ENCODE peak calls at places on chromosomes 4 and X, in seven cellular contexts. One of them, this sample, is unnamed.

GRCh38 chr4:87077834-87078585 is 142.4 kb downstream of the KLHL8 start:
- DNase-seq in stimulated activated CD4-positive, alpha-beta T cell treated with anti-CD3 and anti-CD28 coated beads, Interleukin-4, amount 100 ng/mL, for 1 hour: no peak
- DNase-seq in activated CD4-positive, alpha-beta T cell treated with anti-CD3 and anti-CD28 coated beads, Interleukin-2, amount 50 U/mL, for 48 hours: no peak
- DNase-seq in IMR-90: no peak
- DNase-seq in kidney glomerular epithelial cell: no peak
- DNase-seq in HEK293T: no peak
- DNase-seq in T-helper 2 cell: no peak
- DNase-seq in this sample: no peak

GRCh38 chr4:61204353-61204752 is 4.2 kb downstream of the ADGRL3 start:
- DNase-seq in IMR-90: peak
- DNase-seq in stimulated activated CD4-positive, alpha-beta T cell treated with anti-CD3 and anti-CD28 coated beads, Interleukin-4, amount 100 ng/mL, for 1 hour: no peak
- DNase-seq in kidney glomerular epithelial cell: peak
- DNase-seq in HEK293T: peak
- DNase-seq in activated CD4-positive, alpha-beta T cell treated with anti-CD3 and anti-CD28 coated beads, Interleukin-2, amount 50 U/mL, for 48 hours: no peak
- DNase-seq in T-helper 2 cell: no peak
- DNase-seq in this sample: no peak

GRCh38 chr4:185463541-185463940 is 8.0 kb downstream of the CCDC110 start:
- DNase-seq in IMR-90: no peak
- DNase-seq in kidney glomerular epithelial cell: no peak
- DNase-seq in HEK293T: no peak
- DNase-seq in activated CD4-positive, alpha-beta T cell treated with anti-CD3 and anti-CD28 coated beads, Interleukin-2, amount 50 U/mL, for 48 hours: no peak
- DNase-seq in stimulated activated CD4-positive, alpha-beta T cell treated with anti-CD3 and anti-CD28 coated beads, Interleukin-4, amount 100 ng/mL, for 1 hour: no peak
- DNase-seq in T-helper 2 cell: no peak
- DNase-seq in this sample: peak

GRCh38 chr4:118877797-118878196 is 10.9 kb upstream of the SYNPO2 start:
- DNase-seq in activated CD4-positive, alpha-beta T cell treated with anti-CD3 and anti-CD28 coated beads, Interleukin-2, amount 50 U/mL, for 48 hours: no peak
- DNase-seq in stimulated activated CD4-positive, alpha-beta T cell treated with anti-CD3 and anti-CD28 coated beads, Interleukin-4, amount 100 ng/mL, for 1 hour: no peak
- DNase-seq in kidney glomerular epithelial cell: no peak
- DNase-seq in HEK293T: no peak
- DNase-seq in T-helper 2 cell: no peak
- DNase-seq in IMR-90: no peak
- DNase-seq in this sample: no peak

GRCh38 chrX:119573840-119574393 is 446 bp upstream of the UBE2A start:
- DNase-seq in activated CD4-positive, alpha-beta T cell treated with anti-CD3 and anti-CD28 coated beads, Interleukin-2, amount 50 U/mL, for 48 hours: no peak
- DNase-seq in IMR-90: peak
- DNase-seq in kidney glomerular epithelial cell: no peak
- DNase-seq in stimulated activated CD4-positive, alpha-beta T cell treated with anti-CD3 and anti-CD28 coated beads, Interleukin-4, amount 100 ng/mL, for 1 hour: no peak
- DNase-seq in HEK293T: peak
- DNase-seq in T-helper 2 cell: no peak
- DNase-seq in this sample: no peak

GRCh38 chr4:55499495-55499894 is 47.2 kb downstream of the CLOCK start:
- DNase-seq in activated CD4-positive, alpha-beta T cell treated with anti-CD3 and anti-CD28 coated beads, Interleukin-2, amount 50 U/mL, for 48 hours: no peak
- DNase-seq in IMR-90: no peak
- DNase-seq in T-helper 2 cell: no peak
- DNase-seq in HEK293T: peak
- DNase-seq in stimulated activated CD4-positive, alpha-beta T cell treated with anti-CD3 and anti-CD28 coated beads, Interleukin-4, amount 100 ng/mL, for 1 hour: no peak
- DNase-seq in kidney glomerular epithelial cell: no peak
- DNase-seq in this sample: no peak

GRCh38 chr4:125010776-125011503 is 298.4 kb upstream of the ANKRD50 start:
- DNase-seq in T-helper 2 cell: no peak
- DNase-seq in IMR-90: peak
- DNase-seq in kidney glomerular epithelial cell: no peak
- DNase-seq in stimulated activated CD4-positive, alpha-beta T cell treated with anti-CD3 and anti-CD28 coated beads, Interleukin-4, amount 100 ng/mL, for 1 hour: no peak
- DNase-seq in HEK293T: no peak
- DNase-seq in activated CD4-positive, alpha-beta T cell treated with anti-CD3 and anti-CD28 coated beads, Interleukin-2, amount 50 U/mL, for 48 hours: no peak
- DNase-seq in this sample: no peak

GRCh38 chrX:6184900-6185515 is 43.7 kb downstream of the NLGN4X start:
- DNase-seq in activated CD4-positive, alpha-beta T cell treated with anti-CD3 and anti-CD28 coated beads, Interleukin-2, amount 50 U/mL, for 48 hours: no peak
- DNase-seq in stimulated activated CD4-positive, alpha-beta T cell treated with anti-CD3 and anti-CD28 coated beads, Interleukin-4, amount 100 ng/mL, for 1 hour: no peak
- DNase-seq in T-helper 2 cell: no peak
- DNase-seq in IMR-90: no peak
- DNase-seq in kidney glomerular epithelial cell: no peak
- DNase-seq in HEK293T: no peak
- DNase-seq in this sample: no peak

GRCh38 chrX:675896-676295 is 45.3 kb downstream of the SHOX start:
- DNase-seq in HEK293T: no peak
- DNase-seq in T-helper 2 cell: no peak
- DNase-seq in kidney glomerular epithelial cell: no peak
- DNase-seq in activated CD4-positive, alpha-beta T cell treated with anti-CD3 and anti-CD28 coated beads, Interleukin-2, amount 50 U/mL, for 48 hours: no peak
- DNase-seq in stimulated activated CD4-positive, alpha-beta T cell treated with anti-CD3 and anti-CD28 coated beads, Interleukin-4, amount 100 ng/mL, for 1 hour: no peak
- DNase-seq in IMR-90: no peak
- DNase-seq in this sample: no peak

GRCh38 chr4:26866781-26867180 is 6.1 kb downstream of the STIM2 start:
- DNase-seq in activated CD4-positive, alpha-beta T cell treated with anti-CD3 and anti-CD28 coated beads, Interleukin-2, amount 50 U/mL, for 48 hours: no peak
- DNase-seq in IMR-90: no peak
- DNase-seq in stimulated activated CD4-positive, alpha-beta T cell treated with anti-CD3 and anti-CD28 coated beads, Interleukin-4, amount 100 ng/mL, for 1 hour: no peak
- DNase-seq in T-helper 2 cell: peak
- DNase-seq in HEK293T: no peak
- DNase-seq in kidney glomerular epithelial cell: no peak
- DNase-seq in this sample: no peak

GRCh38 chrX:44903107-44903506 is 30.1 kb downstream of the KDM6A start:
- DNase-seq in activated CD4-positive, alpha-beta T cell treated with anti-CD3 and anti-CD28 coated beads, Interleukin-2, amount 50 U/mL, for 48 hours: peak
- DNase-seq in T-helper 2 cell: no peak
- DNase-seq in kidney glomerular epithelial cell: no peak
- DNase-seq in IMR-90: peak
- DNase-seq in stimulated activated CD4-positive, alpha-beta T cell treated with anti-CD3 and anti-CD28 coated beads, Interleukin-4, amount 100 ng/mL, for 1 hour: no peak
- DNase-seq in HEK293T: no peak
- DNase-seq in this sample: no peak

GRCh38 chr4:142558851-142559250 is 287.2 kb downstream of the INPP4B start:
- DNase-seq in T-helper 2 cell: no peak
- DNase-seq in HEK293T: no peak
- DNase-seq in activated CD4-positive, alpha-beta T cell treated with anti-CD3 and anti-CD28 coated beads, Interleukin-2, amount 50 U/mL, for 48 hours: no peak
- DNase-seq in stimulated activated CD4-positive, alpha-beta T cell treated with anti-CD3 and anti-CD28 coated beads, Interleukin-4, amount 100 ng/mL, for 1 hour: no peak
- DNase-seq in IMR-90: peak
- DNase-seq in kidney glomerular epithelial cell: peak
- DNase-seq in this sample: no peak

GRCh38 chr4:165872443-165873297 is at the start of gene TLL1:
- DNase-seq in IMR-90: no peak
- DNase-seq in HEK293T: peak
- DNase-seq in T-helper 2 cell: no peak
- DNase-seq in kidney glomerular epithelial cell: peak
- DNase-seq in stimulated activated CD4-positive, alpha-beta T cell treated with anti-CD3 and anti-CD28 coated beads, Interleukin-4, amount 100 ng/mL, for 1 hour: no peak
- DNase-seq in activated CD4-positive, alpha-beta T cell treated with anti-CD3 and anti-CD28 coated beads, Interleukin-2, amount 50 U/mL, for 48 hours: no peak
- DNase-seq in this sample: no peak

GRCh38 chr4:8549352-8549931 is 30.8 kb upstream of the GPR78 start:
- DNase-seq in activated CD4-positive, alpha-beta T cell treated with anti-CD3 and anti-CD28 coated beads, Interleukin-2, amount 50 U/mL, for 48 hours: no peak
- DNase-seq in IMR-90: no peak
- DNase-seq in HEK293T: no peak
- DNase-seq in stimulated activated CD4-positive, alpha-beta T cell treated with anti-CD3 and anti-CD28 coated beads, Interleukin-4, amount 100 ng/mL, for 1 hour: no peak
- DNase-seq in T-helper 2 cell: no peak
- DNase-seq in kidney glomerular epithelial cell: no peak
- DNase-seq in this sample: no peak

GRCh38 chrX:71107762-71108360 is 1.3 kb upstream of the CXorf65 start:
- DNase-seq in stimulated activated CD4-positive, alpha-beta T cell treated with anti-CD3 and anti-CD28 coated beads, Interleukin-4, amount 100 ng/mL, for 1 hour: peak
- DNase-seq in T-helper 2 cell: peak
- DNase-seq in HEK293T: no peak
- DNase-seq in IMR-90: no peak
- DNase-seq in kidney glomerular epithelial cell: no peak
- DNase-seq in activated CD4-positive, alpha-beta T cell treated with anti-CD3 and anti-CD28 coated beads, Interleukin-2, amount 50 U/mL, for 48 hours: peak
- DNase-seq in this sample: no peak

GRCh38 chr4:53702334-53703266 is 111.3 kb upstream of the LNX1 start:
- DNase-seq in kidney glomerular epithelial cell: peak
- DNase-seq in IMR-90: peak
- DNase-seq in HEK293T: peak
- DNase-seq in activated CD4-positive, alpha-beta T cell treated with anti-CD3 and anti-CD28 coated beads, Interleukin-2, amount 50 U/mL, for 48 hours: peak
- DNase-seq in T-helper 2 cell: no peak
- DNase-seq in stimulated activated CD4-positive, alpha-beta T cell treated with anti-CD3 and anti-CD28 coated beads, Interleukin-4, amount 100 ng/mL, for 1 hour: no peak
- DNase-seq in this sample: peak

GRCh38 chrX:133698298-133698697 is 283.0 kb upstream of the GPC4 start:
- DNase-seq in IMR-90: peak
- DNase-seq in HEK293T: peak
- DNase-seq in kidney glomerular epithelial cell: peak
- DNase-seq in T-helper 2 cell: no peak
- DNase-seq in activated CD4-positive, alpha-beta T cell treated with anti-CD3 and anti-CD28 coated beads, Interleukin-2, amount 50 U/mL, for 48 hours: no peak
- DNase-seq in stimulated activated CD4-positive, alpha-beta T cell treated with anti-CD3 and anti-CD28 coated beads, Interleukin-4, amount 100 ng/mL, for 1 hour: no peak
- DNase-seq in this sample: no peak

GRCh38 chrX:3161686-3162085 is 120.4 kb downstream of the ARSF start:
- DNase-seq in IMR-90: peak
- DNase-seq in HEK293T: no peak
- DNase-seq in stimulated activated CD4-positive, alpha-beta T cell treated with anti-CD3 and anti-CD28 coated beads, Interleukin-4, amount 100 ng/mL, for 1 hour: no peak
- DNase-seq in activated CD4-positive, alpha-beta T cell treated with anti-CD3 and anti-CD28 coated beads, Interleukin-2, amount 50 U/mL, for 48 hours: no peak
- DNase-seq in T-helper 2 cell: no peak
- DNase-seq in kidney glomerular epithelial cell: no peak
- DNase-seq in this sample: no peak

GRCh38 chr4:56674984-56675383 is 6.1 kb downstream of the HOPX start:
- DNase-seq in activated CD4-positive, alpha-beta T cell treated with anti-CD3 and anti-CD28 coated beads, Interleukin-2, amount 50 U/mL, for 48 hours: no peak
- DNase-seq in stimulated activated CD4-positive, alpha-beta T cell treated with anti-CD3 and anti-CD28 coated beads, Interleukin-4, amount 100 ng/mL, for 1 hour: no peak
- DNase-seq in T-helper 2 cell: no peak
- DNase-seq in HEK293T: no peak
- DNase-seq in IMR-90: no peak
- DNase-seq in kidney glomerular epithelial cell: peak
- DNase-seq in this sample: no peak

GRCh38 chrX:131802836-131803626 is 220.1 kb upstream of the STK26 start:
- DNase-seq in stimulated activated CD4-positive, alpha-beta T cell treated with anti-CD3 and anti-CD28 coated beads, Interleukin-4, amount 100 ng/mL, for 1 hour: peak
- DNase-seq in HEK293T: peak
- DNase-seq in kidney glomerular epithelial cell: no peak
- DNase-seq in IMR-90: peak
- DNase-seq in T-helper 2 cell: peak
- DNase-seq in activated CD4-positive, alpha-beta T cell treated with anti-CD3 and anti-CD28 coated beads, Interleukin-2, amount 50 U/mL, for 48 hours: peak
- DNase-seq in this sample: no peak

GRCh38 chrX:151713859-151714258 is 2.0 kb upstream of the FATE1 start:
- DNase-seq in HEK293T: peak
- DNase-seq in IMR-90: no peak
- DNase-seq in stimulated activated CD4-positive, alpha-beta T cell treated with anti-CD3 and anti-CD28 coated beads, Interleukin-4, amount 100 ng/mL, for 1 hour: no peak
- DNase-seq in T-helper 2 cell: no peak
- DNase-seq in kidney glomerular epithelial cell: no peak
- DNase-seq in activated CD4-positive, alpha-beta T cell treated with anti-CD3 and anti-CD28 coated beads, Interleukin-2, amount 50 U/mL, for 48 hours: peak
- DNase-seq in this sample: no peak

GRCh38 chr4:165312506-165312905 is 15.0 kb upstream of the MSMO1 start:
- DNase-seq in T-helper 2 cell: no peak
- DNase-seq in HEK293T: no peak
- DNase-seq in activated CD4-positive, alpha-beta T cell treated with anti-CD3 and anti-CD28 coated beads, Interleukin-2, amount 50 U/mL, for 48 hours: no peak
- DNase-seq in IMR-90: peak
- DNase-seq in stimulated activated CD4-positive, alpha-beta T cell treated with anti-CD3 and anti-CD28 coated beads, Interleukin-4, amount 100 ng/mL, for 1 hour: no peak
- DNase-seq in kidney glomerular epithelial cell: no peak
- DNase-seq in this sample: no peak

GRCh38 chr4:14607578-14607977 is 394.7 kb upstream of the CPEB2 start:
- DNase-seq in IMR-90: no peak
- DNase-seq in stimulated activated CD4-positive, alpha-beta T cell treated with anti-CD3 and anti-CD28 coated beads, Interleukin-4, amount 100 ng/mL, for 1 hour: no peak
- DNase-seq in HEK293T: no peak
- DNase-seq in T-helper 2 cell: no peak
- DNase-seq in activated CD4-positive, alpha-beta T cell treated with anti-CD3 and anti-CD28 coated beads, Interleukin-2, amount 50 U/mL, for 48 hours: no peak
- DNase-seq in kidney glomerular epithelial cell: no peak
- DNase-seq in this sample: no peak

GRCh38 chrX:3712080-3712869 is 1.2 kb downstream of the PRKX start:
- DNase-seq in kidney glomerular epithelial cell: no peak
- DNase-seq in stimulated activated CD4-positive, alpha-beta T cell treated with anti-CD3 and anti-CD28 coated beads, Interleukin-4, amount 100 ng/mL, for 1 hour: peak
- DNase-seq in activated CD4-positive, alpha-beta T cell treated with anti-CD3 and anti-CD28 coated beads, Interleukin-2, amount 50 U/mL, for 48 hours: peak
- DNase-seq in T-helper 2 cell: no peak
- DNase-seq in IMR-90: peak
- DNase-seq in HEK293T: no peak
- DNase-seq in this sample: no peak

GRCh38 chr4:163548481-163549243 is 54.2 kb downstream of the TMA16 start:
- DNase-seq in stimulated activated CD4-positive, alpha-beta T cell treated with anti-CD3 and anti-CD28 coated beads, Interleukin-4, amount 100 ng/mL, for 1 hour: no peak
- DNase-seq in T-helper 2 cell: no peak
- DNase-seq in kidney glomerular epithelial cell: peak
- DNase-seq in HEK293T: peak
- DNase-seq in activated CD4-positive, alpha-beta T cell treated with anti-CD3 and anti-CD28 coated beads, Interleukin-2, amount 50 U/mL, for 48 hours: no peak
- DNase-seq in IMR-90: peak
- DNase-seq in this sample: peak

GRCh38 chr4:116055857-116056827 is 942.7 kb upstream of the NDST4 start:
- DNase-seq in T-helper 2 cell: no peak
- DNase-seq in IMR-90: no peak
- DNase-seq in kidney glomerular epithelial cell: no peak
- DNase-seq in HEK293T: no peak
- DNase-seq in activated CD4-positive, alpha-beta T cell treated with anti-CD3 and anti-CD28 coated beads, Interleukin-2, amount 50 U/mL, for 48 hours: no peak
- DNase-seq in stimulated activated CD4-positive, alpha-beta T cell treated with anti-CD3 and anti-CD28 coated beads, Interleukin-4, amount 100 ng/mL, for 1 hour: no peak
- DNase-seq in this sample: no peak

GRCh38 chrX:136030357-136031225 is 45.4 kb downstream of the SLC9A6 start:
- DNase-seq in IMR-90: peak
- DNase-seq in stimulated activated CD4-positive, alpha-beta T cell treated with anti-CD3 and anti-CD28 coated beads, Interleukin-4, amount 100 ng/mL, for 1 hour: no peak
- DNase-seq in T-helper 2 cell: no peak
- DNase-seq in activated CD4-positive, alpha-beta T cell treated with anti-CD3 and anti-CD28 coated beads, Interleukin-2, amount 50 U/mL, for 48 hours: no peak
- DNase-seq in HEK293T: no peak
- DNase-seq in kidney glomerular epithelial cell: no peak
- DNase-seq in this sample: no peak

GRCh38 chrX:70354726-70355125 is 64.8 kb downstream of the KIF4A start:
- DNase-seq in activated CD4-positive, alpha-beta T cell treated with anti-CD3 and anti-CD28 coated beads, Interleukin-2, amount 50 U/mL, for 48 hours: no peak
- DNase-seq in kidney glomerular epithelial cell: no peak
- DNase-seq in stimulated activated CD4-positive, alpha-beta T cell treated with anti-CD3 and anti-CD28 coated beads, Interleukin-4, amount 100 ng/mL, for 1 hour: no peak
- DNase-seq in T-helper 2 cell: no peak
- DNase-seq in HEK293T: no peak
- DNase-seq in IMR-90: no peak
- DNase-seq in this sample: no peak

GRCh38 chrX:121802881-121803412 is 755.5 kb downstream of the GLUD2 start:
- DNase-seq in IMR-90: no peak
- DNase-seq in stimulated activated CD4-positive, alpha-beta T cell treated with anti-CD3 and anti-CD28 coated beads, Interleukin-4, amount 100 ng/mL, for 1 hour: no peak
- DNase-seq in HEK293T: no peak
- DNase-seq in kidney glomerular epithelial cell: no peak
- DNase-seq in T-helper 2 cell: no peak
- DNase-seq in activated CD4-positive, alpha-beta T cell treated with anti-CD3 and anti-CD28 coated beads, Interleukin-2, amount 50 U/mL, for 48 hours: no peak
- DNase-seq in this sample: no peak

GRCh38 chr4:8435656-8436121 is 4.8 kb downstream of the ACOX3 start:
- DNase-seq in IMR-90: peak
- DNase-seq in stimulated activated CD4-positive, alpha-beta T cell treated with anti-CD3 and anti-CD28 coated beads, Interleukin-4, amount 100 ng/mL, for 1 hour: peak
- DNase-seq in kidney glomerular epithelial cell: no peak
- DNase-seq in HEK293T: no peak
- DNase-seq in T-helper 2 cell: peak
- DNase-seq in activated CD4-positive, alpha-beta T cell treated with anti-CD3 and anti-CD28 coated beads, Interleukin-2, amount 50 U/mL, for 48 hours: peak
- DNase-seq in this sample: no peak

GRCh38 chr4:7679431-7679830 is 244.7 kb upstream of the PSAPL1 start:
- DNase-seq in activated CD4-positive, alpha-beta T cell treated with anti-CD3 and anti-CD28 coated beads, Interleukin-2, amount 50 U/mL, for 48 hours: no peak
- DNase-seq in stimulated activated CD4-positive, alpha-beta T cell treated with anti-CD3 and anti-CD28 coated beads, Interleukin-4, amount 100 ng/mL, for 1 hour: no peak
- DNase-seq in HEK293T: no peak
- DNase-seq in kidney glomerular epithelial cell: no peak
- DNase-seq in T-helper 2 cell: no peak
- DNase-seq in IMR-90: no peak
- DNase-seq in this sample: peak

GRCh38 chrX:44282753-44283152 is 60.7 kb downstream of the EFHC2 start:
- DNase-seq in activated CD4-positive, alpha-beta T cell treated with anti-CD3 and anti-CD28 coated beads, Interleukin-2, amount 50 U/mL, for 48 hours: no peak
- DNase-seq in kidney glomerular epithelial cell: no peak
- DNase-seq in T-helper 2 cell: no peak
- DNase-seq in IMR-90: no peak
- DNase-seq in HEK293T: no peak
- DNase-seq in stimulated activated CD4-positive, alpha-beta T cell treated with anti-CD3 and anti-CD28 coated beads, Interleukin-4, amount 100 ng/mL, for 1 hour: no peak
- DNase-seq in this sample: no peak

GRCh38 chr4:3269105-3269927 is 20.4 kb downstream of the MSANTD1 start:
- DNase-seq in IMR-90: no peak
- DNase-seq in T-helper 2 cell: no peak
- DNase-seq in kidney glomerular epithelial cell: no peak
- DNase-seq in stimulated activated CD4-positive, alpha-beta T cell treated with anti-CD3 and anti-CD28 coated beads, Interleukin-4, amount 100 ng/mL, for 1 hour: no peak
- DNase-seq in activated CD4-positive, alpha-beta T cell treated with anti-CD3 and anti-CD28 coated beads, Interleukin-2, amount 50 U/mL, for 48 hours: no peak
- DNase-seq in HEK293T: no peak
- DNase-seq in this sample: no peak

GRCh38 chr4:178598672-178599071 is 1156.4 kb upstream of the AGA start:
- DNase-seq in T-helper 2 cell: no peak
- DNase-seq in HEK293T: no peak
- DNase-seq in kidney glomerular epithelial cell: no peak
- DNase-seq in IMR-90: no peak
- DNase-seq in stimulated activated CD4-positive, alpha-beta T cell treated with anti-CD3 and anti-CD28 coated beads, Interleukin-4, amount 100 ng/mL, for 1 hour: no peak
- DNase-seq in activated CD4-positive, alpha-beta T cell treated with anti-CD3 and anti-CD28 coated beads, Interleukin-2, amount 50 U/mL, for 48 hours: no peak
- DNase-seq in this sample: no peak